ENCODE peak calls at places on chromosomes 3 and 15, in six cellular contexts. C, S, O, I, W and U are unnamed samples.

GRCh38 chr3:190032924-190033323 is 87.8 kb downstream of the P3H2 start:
- DNase-seq in I (no peak), S (no peak), O (no peak), W (no peak), C (no peak), U (no peak)

GRCh38 chr3:140421884-140422283 is 256.0 kb upstream of the TRIM42 start:
- DNase-seq in I (no peak), S (no peak), W (no peak), O (no peak), C (no peak), U (no peak)

GRCh38 chr3:143529018-143529478 is 319.2 kb downstream of the SLC9A9 start:
- DNase-seq in I (no peak), O (peak), C (no peak), W (no peak), S (peak), U (no peak)

GRCh38 chr3:69805491-69805890 is 66.2 kb downstream of the MITF start:
- DNase-seq in W (no peak), C (no peak), O (no peak), S (no peak), I (no peak), U (no peak)

GRCh38 chr15:78360426-78360825 is 20.3 kb downstream of the CRABP1 start:
- DNase-seq in C (no peak), I (no peak), W (no peak), O (no peak), S (no peak), U (no peak)

GRCh38 chr3:155631323-155632019 is 113.4 kb downstream of the PLCH1 start:
- DNase-seq in I (no peak), O (no peak), S (no peak), C (no peak), W (peak), U (no peak)

GRCh38 chr3:190338717-190339116 is 16.5 kb upstream of the CLDN1 start:
- DNase-seq in S (no peak), O (no peak), C (no peak), W (no peak), I (no peak), U (no peak)

GRCh38 chr3:69016901-69017300 is 3.4 kb upstream of the EOGT start:
- DNase-seq in O (no peak), C (no peak), S (no peak), I (no peak), W (no peak), U (no peak)

GRCh38 chr15:28975766-28976179 is 90.0 kb downstream of the APBA2 start:
- DNase-seq in W (peak), S (peak), C (peak), I (no peak), O (no peak), U (no peak)

GRCh38 chr3:115381573-115381912 is 234.5 kb upstream of the ZBTB20 start:
- DNase-seq in W (peak), I (no peak), O (no peak), S (no peak), C (no peak), U (no peak)

GRCh38 chr3:3074551-3075257 is 35.5 kb downstream of the IL5RA start:
- DNase-seq in I (no peak), S (no peak), O (no peak), W (no peak), C (no peak), U (no peak)

GRCh38 chr3:98602078-98602678 is 8.8 kb upstream of the CPOX start:
- DNase-seq in O (no peak), C (no peak), W (peak), S (no peak), I (no peak), U (no peak)

GRCh38 chr3:179962617-179963387 is 73.9 kb downstream of the PEX5L start:
- DNase-seq in C (no peak), W (no peak), O (no peak), S (no peak), I (no peak), U (no peak)

GRCh38 chr3:53075743-53076140 is 29.9 kb upstream of the SFMBT1 start:
- DNase-seq in I (no peak), C (no peak), W (no peak), O (no peak), S (no peak), U (no peak)

GRCh38 chr15:72923304-72923703 is 129.0 kb upstream of the NEO1 start:
- DNase-seq in I (no peak), W (no peak), O (no peak), S (no peak), C (no peak), U (no peak)

GRCh38 chr3:189778340-189778950 is 147.3 kb downstream of the TP63 start:
- DNase-seq in W (no peak), O (no peak), S (no peak), I (no peak), C (no peak), U (no peak)

GRCh38 chr3:80785475-80785874 is 976.0 kb downstream of the GBE1 start:
- DNase-seq in I (no peak), O (no peak), W (no peak), S (no peak), C (no peak), U (no peak)

GRCh38 chr15:69719527-69719926 is 266.9 kb downstream of the RPLP1 start:
- DNase-seq in W (peak), I (no peak), O (no peak), C (peak), S (peak), U (no peak)

GRCh38 chr15:45314960-45315359 is 62.9 kb downstream of the SLC28A2 start:
- DNase-seq in S (no peak), I (no peak), W (peak), C (no peak), O (no peak), U (no peak)

GRCh38 chr3:170961616-170962400 is 53.4 kb upstream of the EIF5A2 start:
- DNase-seq in W (no peak), S (no peak), C (no peak), I (no peak), O (no peak), U (no peak)

GRCh38 chr3:157786216-157786615 is 283.0 kb upstream of the VEPH1 start:
- DNase-seq in C (no peak), W (no peak), S (no peak), O (no peak), I (no peak), U (no peak)

GRCh38 chr3:40043444-40043755 is 234.0 kb downstream of the MYRIP start:
- DNase-seq in O (no peak), I (no peak), S (no peak), W (no peak), C (no peak), U (no peak)

GRCh38 chr15:36358094-36358961 is 221.1 kb upstream of the CDIN1 start:
- DNase-seq in I (no peak), S (no peak), O (no peak), C (no peak), W (no peak), U (no peak)

GRCh38 chr3:10447527-10448260 is 57.7 kb downstream of the ATP2B2 start:
- DNase-seq in I (no peak), C (no peak), O (peak), W (no peak), S (no peak), U (no peak)